ENCODE peak calls at places on chromosome 2, in four cellular contexts. G, F, N and R are unnamed samples.

GRCh38 chr2:33340265-33340664 is 136.2 kb upstream of the RASGRP3 start:
- DNase-seq in N (no peak), G (no peak), F (no peak), R (no peak)

GRCh38 chr2:40457846-40458245 is 6.0 kb upstream of the SLC8A1 start:
- DNase-seq in G (no peak), N (no peak), F (no peak), R (no peak)

GRCh38 chr2:65199891-65200290 is 27.7 kb upstream of the ACTR2 start:
- DNase-seq in G (no peak), N (no peak), F (no peak), R (no peak)

GRCh38 chr2:218952160-218952559 is 7.3 kb upstream of the CDK5R2 start:
- DNase-seq in G (no peak), N (no peak), F (no peak), R (no peak)

GRCh38 chr2:236576053-236576452 is 6.4 kb downstream of the ACKR3 start:
- DNase-seq in F (no peak), G (no peak), N (no peak), R (peak; percentile 58)

GRCh38 chr2:166539340-166540162 is 45.5 kb upstream of the SCN7A start:
- DNase-seq in F (no peak), N (no peak), G (peak; percentile 65), R (peak; percentile 73)

GRCh38 chr2:85066874-85067351 is 66.3 kb upstream of the TCF7L1 start:
- DNase-seq in G (peak; percentile 85), N (no peak), F (no peak), R (peak; percentile 80)

GRCh38 chr2:189548686-189549439 is 31.7 kb downstream of the SLC40A1 start:
- DNase-seq in F (no peak), N (no peak), G (no peak), R (no peak)

GRCh38 chr2:240780023-240780831 is 39.8 kb downstream of the KIF1A start:
- DNase-seq in N (no peak), G (no peak), F (no peak), R (no peak)

GRCh38 chr2:115443550-115444185 is 1001.2 kb downstream of the DPP10 start:
- DNase-seq in F (no peak), G (no peak), N (no peak), R (no peak)